ENCODE peak calls at places on chromosomes 11 and 22, in eight cellular contexts. L is lower leg skin, S is tibial nerve, C is body of pancreas, I is heart left ventricle, U is epithelial cell of proximal tubule, R is left ventricle myocardium inferior, B is mammary epithelial cell. F is an unnamed sample.

GRCh38 chr11:7890417-7891179 is 40.5 kb downstream of the OR10A6 start:
- DNase-seq in L (no peak), S (no peak), C (no peak), I (no peak), U (peak; percentile 64), R (no peak), B (no peak), F (peak; percentile 37)

GRCh38 chr11:121933694-121934093 is 182.3 kb downstream of the BLID start:
- DNase-seq in L (no peak), S (no peak), C (no peak), I (no peak), U (no peak), R (no peak), B (peak; percentile 24), F (peak; percentile 32)

GRCh38 chr22:21766933-21767462 is 31.4 kb upstream of the YPEL1 start:
- DNase-seq in L (no peak), S (no peak), C (peak; percentile 13), I (no peak), U (no peak), R (no peak), B (no peak), F (no peak)

GRCh38 chr11:39992550-39992949 is 1466.9 kb downstream of the LRRC4C start:
- DNase-seq in L (no peak), S (no peak), C (no peak), I (no peak), U (no peak), R (no peak), B (no peak), F (no peak)

GRCh38 chr11:34758262-34758661 is 137.4 kb downstream of the EHF start:
- DNase-seq in L (no peak), S (no peak), C (no peak), I (no peak), U (no peak), R (no peak), B (no peak), F (peak; percentile 60)

GRCh38 chr11:130785376-130786110 is 130.7 kb downstream of the SNX19 start:
- DNase-seq in L (no peak), S (no peak), C (no peak), I (no peak), U (no peak), R (no peak), B (peak; percentile 54), F (peak; percentile 73)

GRCh38 chr11:57458410-57459111 is 1.8 kb upstream of the RTN4RL2 start:
- DNase-seq in L (peak; percentile 92), S (no peak), C (peak; percentile 64), I (peak; percentile 67), U (no peak), R (peak; percentile 53), B (no peak), F (peak; percentile 31)

GRCh38 chr22:37848587-37849088 is 581 bp upstream of the EIF3L start:
- DNase-seq in L (no peak), S (no peak), C (no peak), I (no peak), U (no peak), R (no peak), B (peak; percentile 20), F (peak; percentile 42)

GRCh38 chr22:39250131-39250530 is 5.3 kb upstream of the PDGFB start:
- DNase-seq in L (no peak), S (no peak), C (no peak), I (no peak), U (no peak), R (no peak), B (no peak), F (no peak)

GRCh38 chr11:93842461-93842860 is 8.0 kb downstream of the VSTM5 start:
- DNase-seq in L (no peak), S (no peak), C (no peak), I (no peak), U (peak; percentile 32), R (no peak), B (peak; percentile 86), F (peak; percentile 80)

GRCh38 chr11:87259731-87260130 is 222.0 kb downstream of the TMEM135 start:
- DNase-seq in L (no peak), S (no peak), C (no peak), I (no peak), U (no peak), R (no peak), B (no peak), F (peak; percentile 58)

GRCh38 chr11:126153999-126154398 is 57.5 kb downstream of the RPUSD4 start:
- DNase-seq in L (no peak), S (no peak), C (no peak), I (no peak), U (peak; percentile 66), R (no peak), B (no peak), F (peak; percentile 46)

GRCh38 chr11:12684821-12685220 is 10.6 kb downstream of the TEAD1 start:
- DNase-seq in L (no peak), S (no peak), C (no peak), I (no peak), U (no peak), R (no peak), B (no peak), F (no peak)

GRCh38 chr11:75184757-75185156 is 33.9 kb downstream of the SLCO2B1 start:
- DNase-seq in L (no peak), S (no peak), C (no peak), I (no peak), U (no peak), R (no peak), B (no peak), F (no peak)

DNA sequence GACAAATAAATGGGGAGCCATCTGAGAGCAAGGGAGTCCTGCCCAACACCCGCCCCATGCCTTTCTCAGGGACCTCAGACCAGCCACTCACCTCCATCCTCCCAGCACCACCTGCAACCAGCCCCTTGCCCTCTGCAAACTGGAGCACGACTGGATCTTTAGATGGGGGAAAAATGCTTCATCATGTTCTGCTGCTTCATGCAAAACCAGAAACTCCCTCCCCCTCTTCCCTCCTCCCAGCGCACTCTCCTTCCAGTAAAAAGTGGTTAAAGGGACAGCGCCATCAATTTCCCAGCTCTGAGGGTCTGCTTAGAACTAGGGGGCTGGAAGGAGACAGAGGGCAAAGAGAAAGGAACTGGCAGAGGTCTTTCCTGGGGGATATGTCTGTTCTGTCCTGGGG is 2.1 kb upstream of the NEFH start:
- DNase-seq in L (no peak), S (no peak), C (no peak), I (no peak), U (no peak), R (no peak), B (no peak), F (no peak)
- H3K4me3 ChIP-seq in L (no peak overlapping the region), S (no peak overlapping the region), C (no peak overlapping the region), I (no peak overlapping the region), U (no peak overlapping the region), R (no peak overlapping the region), B (no peak overlapping the region), F (no peak overlapping the region)

GRCh38 chr11:123302751-123303195 is 107.7 kb upstream of the CLMP start:
- DNase-seq in L (no peak), S (no peak), C (no peak), I (no peak), U (no peak), R (no peak), B (peak; percentile 8), F (peak; percentile 46)
- TF ChIP-seq CTCF in L (no peak), S (no peak), C (no peak), I (no peak), U (peak; percentile 2), R (no peak), B (no peak), F (peak; percentile 29)

GRCh38 chr22:41841085-41841712 is 8.3 kb downstream of the SREBF2 start:
- DNase-seq in L (no peak), S (no peak), C (no peak), I (no peak), U (no peak), R (no peak), B (no peak), F (no peak)
- H3K4me3 ChIP-seq in L (no peak overlapping the region), S (peak overlapping the region; percentile 11), C (no peak overlapping the region), I (no peak overlapping the region), U (no peak overlapping the region), R (no peak overlapping the region), B (no peak overlapping the region), F (no peak overlapping the region)

GRCh38 chr11:119814766-119815165 is 85.8 kb upstream of the NECTIN1 start:
- DNase-seq in L (no peak), S (no peak), C (no peak), I (no peak), U (no peak), R (no peak), B (no peak), F (no peak)
- TF ChIP-seq CTCF in L (no peak), S (no peak), C (no peak), I (no peak), U (no peak), R (no peak), B (no peak), F (no peak)

DNA sequence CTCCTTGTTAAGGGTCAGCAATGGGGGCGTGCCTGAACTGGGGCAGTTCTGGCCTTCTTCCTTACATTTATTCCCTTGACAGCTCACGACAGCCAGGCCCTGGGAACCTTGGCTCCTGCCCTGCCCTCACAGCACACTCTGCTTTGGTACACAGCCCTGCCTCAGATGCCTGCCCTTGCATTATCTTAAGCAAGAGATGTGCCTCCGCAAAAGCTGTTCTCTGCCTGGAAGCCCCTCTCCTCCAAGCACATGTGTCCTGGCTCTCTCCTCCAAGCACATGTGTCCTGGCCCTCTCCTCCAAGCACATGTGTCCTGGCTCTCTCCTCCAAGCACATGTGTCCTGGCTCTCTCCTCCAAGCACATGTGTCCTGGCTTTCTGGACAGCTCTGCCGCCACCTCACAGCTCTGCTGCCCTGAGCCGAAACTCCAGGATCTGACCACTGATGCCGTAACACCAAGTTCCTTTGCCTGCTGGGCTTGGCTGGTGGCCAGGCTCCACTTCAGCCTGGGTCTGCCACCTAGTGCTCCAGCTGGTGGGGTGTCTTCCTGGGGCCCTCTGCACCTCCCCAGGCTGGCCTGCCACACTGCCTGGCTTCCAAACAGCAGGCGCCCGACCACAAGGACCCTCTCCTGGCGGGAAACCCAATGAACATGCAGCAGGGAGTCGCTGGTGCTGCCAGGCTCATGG is 53.1 kb downstream of the SCUBE1 start:
- DNase-seq in L (peak; percentile 89), S (peak; percentile 63), C (no peak), I (peak; percentile 69), U (no peak), R (peak; percentile 57), B (peak; percentile 15), F (peak; percentile 33)
- H3K4me3 ChIP-seq in L (no peak overlapping the region), S (peak overlapping the region; percentile 23), C (no peak overlapping the region), I (no peak overlapping the region), U (no peak overlapping the region), R (peak overlapping the region; percentile 46), B (no peak overlapping the region), F (peak overlapping the region; percentile 55)

GRCh38 chr11:60840711-60841430 is 1.0 kb upstream of the CCDC86 start:
- DNase-seq in L (no peak), S (peak; percentile 30), C (no peak), I (peak; percentile 71), U (no peak), R (peak; percentile 53), B (no peak), F (peak; percentile 95)

GRCh38 chr11:60836866-60837510 is 4.9 kb upstream of the CCDC86 start:
- DNase-seq in L (no peak), S (no peak), C (no peak), I (no peak), U (no peak), R (no peak), B (no peak), F (no peak)

GRCh38 chr11:60835472-60835871 is 6.4 kb upstream of the CCDC86 start:
- DNase-seq in L (no peak), S (no peak), C (no peak), I (no peak), U (no peak), R (no peak), B (peak; percentile 47), F (peak; percentile 15)

GRCh38 chr11:60834742-60835141 is 7.2 kb upstream of the CCDC86 start:
- DNase-seq in L (no peak), S (no peak), C (no peak), I (no peak), U (no peak), R (no peak), B (no peak), F (no peak)

GRCh38 chr11:60838132-60838531 is 3.8 kb upstream of the CCDC86 start:
- DNase-seq in L (no peak), S (no peak), C (no peak), I (no peak), U (no peak), R (no peak), B (no peak), F (peak; percentile 25)
- TF ChIP-seq CTCF in L (no peak), S (no peak), C (no peak), I (no peak), U (peak; percentile 5), R (peak; percentile 34), B (no peak), F (peak; percentile 38)